ENCODE peak calls at places on chromosomes 2 and 18, in four cellular contexts. One of them, this sample, is unnamed. For H3K4me1 and H3K36me3, the result is how much of the 10 kb centered on the place peaks cover.

GRCh38 chr2:219405451-219405850 is 12.7 kb upstream of the DES start:
- DNase-seq in PC-3: no peak
- DNase-seq in prostate gland: no peak
- DNase-seq in pancreas: no peak
- DNase-seq in this sample: no peak

GRCh38 chr2:190214434-190215194 is 105.0 kb downstream of the HIBCH start:
- DNase-seq in prostate gland: no peak
- DNase-seq in pancreas: no peak
- DNase-seq in PC-3: no peak
- DNase-seq in this sample: no peak

GRCh38 chr2:239589270-239589825 is 188.5 kb upstream of the HDAC4 start:
- DNase-seq in pancreas: no peak
- DNase-seq in PC-3: no peak
- DNase-seq in prostate gland: no peak
- DNase-seq in this sample: no peak

GRCh38 chr2:174835797-174836255 is 71.6 kb upstream of the CHRNA1 start:
- DNase-seq in pancreas: no peak
- DNase-seq in prostate gland: no peak
- DNase-seq in PC-3: peak
- DNase-seq in this sample: no peak

GRCh38 chr2:65586516-65586915 is 154.1 kb upstream of the SPRED2 start:
- DNase-seq in PC-3: no peak
- DNase-seq in prostate gland: no peak
- DNase-seq in pancreas: no peak
- DNase-seq in this sample: no peak

GRCh38 chr2:13193900-13194299 is 477.2 kb downstream of the TRIB2 start:
- DNase-seq in PC-3: peak
- DNase-seq in pancreas: no peak
- DNase-seq in prostate gland: no peak
- DNase-seq in this sample: no peak

GRCh38 chr2:226813148-226813701 is 13.6 kb upstream of the IRS1 start:
- DNase-seq in pancreas: no peak
- DNase-seq in PC-3: peak
- DNase-seq in prostate gland: no peak
- DNase-seq in this sample: no peak

GRCh38 chr2:176181551-176181950 is 6.9 kb upstream of the HOXD1 start:
- DNase-seq in pancreas: no peak
- DNase-seq in prostate gland: no peak
- DNase-seq in PC-3: no peak
- DNase-seq in this sample: no peak

GRCh38 chr2:240564191-240564570 is 4.0 kb downstream of the DUSP28 start:
- DNase-seq in pancreas: no peak
- DNase-seq in prostate gland: no peak
- DNase-seq in PC-3: no peak
- DNase-seq in this sample: peak

GRCh38 chr2:201933792-201934229 is 99.8 kb upstream of the FZD7 start:
- DNase-seq in prostate gland: no peak
- DNase-seq in PC-3: no peak
- DNase-seq in pancreas: no peak
- DNase-seq in this sample: no peak

GRCh38 chr2:27973592-27973991 is 83.1 kb downstream of the BABAM2 start:
- DNase-seq in PC-3: peak
- DNase-seq in prostate gland: no peak
- DNase-seq in pancreas: no peak
- DNase-seq in this sample: no peak

GRCh38 chr2:102368461-102369109 is 13.0 kb downstream of the IL18R1 start:
- DNase-seq in PC-3: no peak
- DNase-seq in prostate gland: no peak
- DNase-seq in pancreas: no peak
- DNase-seq in this sample: no peak

GRCh38 chr2:105125428-105125827 is 87.6 kb downstream of the MRPS9 start:
- DNase-seq in pancreas: no peak
- DNase-seq in prostate gland: no peak
- DNase-seq in PC-3: no peak
- DNase-seq in this sample: no peak

GRCh38 chr2:65566617-65567016 is 134.2 kb upstream of the SPRED2 start:
- DNase-seq in PC-3: no peak
- DNase-seq in pancreas: no peak
- DNase-seq in prostate gland: peak
- DNase-seq in this sample: no peak

GRCh38 chr2:74834806-74835755 is 1.2 kb downstream of the HK2 start:
- DNase-seq in pancreas: peak
- DNase-seq in PC-3: peak
- DNase-seq in prostate gland: no peak
- DNase-seq in this sample: peak

GRCh38 chr2:226189061-226189460 is 610.6 kb downstream of the IRS1 start:
- DNase-seq in pancreas: no peak
- DNase-seq in PC-3: no peak
- DNase-seq in prostate gland: peak
- DNase-seq in this sample: no peak

GRCh38 chr2:12032975-12033374 is 286.5 kb downstream of the LPIN1 start:
- DNase-seq in PC-3: peak
- DNase-seq in pancreas: no peak
- DNase-seq in prostate gland: no peak
- DNase-seq in this sample: no peak

GRCh38 chr2:64276417-64277095 is 132.3 kb upstream of the PELI1 start:
- DNase-seq in PC-3: peak
- DNase-seq in prostate gland: no peak
- DNase-seq in pancreas: no peak
- DNase-seq in this sample: no peak

GRCh38 chr2:62089658-62090057 is 106.3 kb upstream of the B3GNT2 start:
- DNase-seq in prostate gland: no peak
- DNase-seq in pancreas: no peak
- DNase-seq in PC-3: no peak
- DNase-seq in this sample: no peak

GRCh38 chr2:529425-529824 is 147.8 kb downstream of the TMEM18 start:
- DNase-seq in pancreas: no peak
- DNase-seq in PC-3: peak
- DNase-seq in prostate gland: no peak
- DNase-seq in this sample: no peak

GRCh38 chr18:35029770-35030169 is 11.4 kb upstream of the MAPRE2 start:
- DNase-seq in prostate gland: no peak
- DNase-seq in PC-3: no peak
- DNase-seq in pancreas: no peak
- DNase-seq in this sample: no peak

GRCh38 chr2:70751881-70752280 is 16.1 kb downstream of the ADD2 start:
- DNase-seq in PC-3: no peak
- DNase-seq in pancreas: no peak
- DNase-seq in prostate gland: no peak
- DNase-seq in this sample: no peak

GRCh38 chr2:59301466-59302402 is 1060.6 kb upstream of the FANCL start:
- DNase-seq in prostate gland: peak
- DNase-seq in PC-3: peak
- DNase-seq in pancreas: no peak
- DNase-seq in this sample: peak

GRCh38 chr2:207334309-207334630 is 168.5 kb upstream of the KLF7 start:
- DNase-seq in PC-3: no peak
- DNase-seq in prostate gland: no peak
- DNase-seq in pancreas: no peak
- DNase-seq in this sample: no peak
- H3K4me1 ChIP-seq in PC-3: half or more
- H3K4me1 ChIP-seq in prostate gland: under half
- H3K4me1 ChIP-seq in pancreas: under half
- H3K4me1 ChIP-seq in this sample: under half

GRCh38 chr2:10239561-10239967 is 63.1 kb upstream of the HPCAL1 start:
- DNase-seq in PC-3: no peak
- DNase-seq in prostate gland: no peak
- DNase-seq in pancreas: peak
- DNase-seq in this sample: no peak
- TF ChIP-seq CTCF in PC-3: no peak
- TF ChIP-seq CTCF in prostate gland: no peak
- TF ChIP-seq CTCF in pancreas: no peak
- TF ChIP-seq CTCF in this sample: no peak

GRCh38 chr18:45876131-45876530 is 50.7 kb downstream of the SIGLEC15 start:
- DNase-seq in pancreas: no peak
- DNase-seq in prostate gland: no peak
- DNase-seq in PC-3: no peak
- DNase-seq in this sample: no peak
- H3K36me3 ChIP-seq in pancreas: under half
- H3K36me3 ChIP-seq in prostate gland: under half
- H3K36me3 ChIP-seq in PC-3: under half
- H3K36me3 ChIP-seq in this sample: under half

DNA sequence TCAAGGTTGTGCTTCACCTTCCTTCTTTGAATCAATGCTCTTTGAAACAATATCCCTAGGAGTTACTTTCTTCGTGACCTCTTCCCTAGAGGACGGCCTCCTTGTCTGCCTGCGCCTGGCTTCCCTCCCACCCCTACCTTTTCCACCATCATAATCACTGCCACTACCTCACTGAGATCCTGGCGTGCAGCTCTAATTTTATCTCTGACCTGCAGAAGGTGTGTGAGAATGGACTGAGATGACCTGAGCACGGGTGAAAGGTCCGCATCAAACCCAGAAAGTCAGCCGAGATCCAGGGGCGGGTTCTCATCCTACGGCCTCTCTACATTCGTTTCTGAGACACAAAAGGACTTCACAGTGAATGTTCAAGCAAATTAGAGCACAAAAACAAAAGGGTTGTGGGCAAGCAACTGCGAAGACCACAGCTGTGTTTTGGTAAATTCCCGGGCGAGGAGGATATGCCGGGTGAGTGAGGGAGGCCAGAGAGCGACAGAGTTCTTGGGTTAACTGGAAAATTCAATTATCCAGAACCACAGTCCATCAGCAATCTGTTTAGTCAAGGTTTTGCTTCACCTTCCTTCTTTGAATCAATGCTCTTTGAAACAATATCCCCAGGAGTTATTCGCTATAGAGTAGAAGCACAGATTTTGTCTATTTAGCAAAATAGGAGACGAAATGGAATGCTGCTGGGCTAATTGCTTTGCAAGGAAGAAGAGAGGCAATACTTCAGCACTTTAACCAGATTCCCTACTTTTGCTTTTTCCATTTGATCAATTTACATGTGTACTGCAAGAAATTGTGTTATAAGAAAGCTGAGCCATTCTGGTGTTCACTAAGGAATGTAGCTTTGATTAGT is 212.5 kb downstream of the ACKR3 start:
- DNase-seq in pancreas: no peak
- DNase-seq in prostate gland: no peak
- DNase-seq in PC-3: no peak
- DNase-seq in this sample: no peak
- H3K4me1 ChIP-seq in pancreas: under half
- H3K4me1 ChIP-seq in prostate gland: under half
- H3K4me1 ChIP-seq in PC-3: under half
- H3K4me1 ChIP-seq in this sample: under half

GRCh38 chr2:171529914-171530313 is 7.6 kb downstream of the CYBRD1 start:
- DNase-seq in PC-3: peak
- DNase-seq in prostate gland: no peak
- DNase-seq in pancreas: no peak
- DNase-seq in this sample: no peak
- TF ChIP-seq CTCF in PC-3: peak
- TF ChIP-seq CTCF in prostate gland: no peak
- TF ChIP-seq CTCF in pancreas: no peak
- TF ChIP-seq CTCF in this sample: peak

GRCh38 chr18:54622084-54622483 is 31.0 kb downstream of the DYNAP start:
- DNase-seq in pancreas: no peak
- DNase-seq in PC-3: no peak
- DNase-seq in prostate gland: no peak
- DNase-seq in this sample: no peak
- H3K36me3 ChIP-seq in pancreas: under half
- H3K36me3 ChIP-seq in PC-3: under half
- H3K36me3 ChIP-seq in prostate gland: under half
- H3K36me3 ChIP-seq in this sample: under half